ENCODE peak calls at places on chromosome 2, in four cellular contexts. X is uterus, W is IMR-90, Z is mucosa of descending colon. P is an unnamed sample. For H3K9me3, the result is how much of the 10 kb centered on the place peaks cover.

GRCh38 chr2:22355816-22356433 is 1029.1 kb upstream of the KLHL29 start:
- DNase-seq in X (peak), W (peak), Z (no peak), P (peak)

GRCh38 chr2:177399376-177399775 is 6.8 kb downstream of the AGPS start:
- DNase-seq in X (no peak), W (no peak), Z (no peak), P (no peak)

GRCh38 chr2:195622966-195623365 is 34.1 kb upstream of the SLC39A10 start:
- DNase-seq in X (no peak), W (peak), Z (no peak), P (peak)

GRCh38 chr2:8656160-8656641 is 25.7 kb upstream of the ID2 start:
- DNase-seq in X (no peak), W (peak), Z (no peak), P (no peak)

GRCh38 chr2:190343500-190344274 is at the start of gene INPP1:
- DNase-seq in X (peak), W (peak), Z (peak), P (peak)

GRCh38 chr2:74835831-74836674 is 2.1 kb downstream of the HK2 start:
- DNase-seq in X (no peak), W (peak), Z (no peak), P (no peak)

GRCh38 chr2:44546469-44547127 is 184.9 kb downstream of the CAMKMT start:
- DNase-seq in X (no peak), W (no peak), Z (no peak), P (no peak)

GRCh38 chr2:10620481-10620880 is 69.3 kb downstream of the NOL10 start:
- DNase-seq in X (no peak), W (peak), Z (no peak), P (no peak)

GRCh38 chr2:157875720-157876065 is 437 bp downstream of the ACVR1 start:
- DNase-seq in X (peak), W (no peak), Z (no peak), P (peak)

GRCh38 chr2:201114846-201115245 is 1.1 kb upstream of the CFLAR start:
- DNase-seq in X (no peak), W (no peak), Z (no peak), P (no peak)

GRCh38 chr2:157173740-157174184 is 83.7 kb upstream of the GALNT5 start:
- DNase-seq in X (no peak), W (peak), Z (no peak), P (no peak)

GRCh38 chr2:240576036-240576435 is 7.8 kb downstream of the RNPEPL1 start:
- DNase-seq in X (no peak), W (no peak), Z (no peak), P (no peak)

DNA sequence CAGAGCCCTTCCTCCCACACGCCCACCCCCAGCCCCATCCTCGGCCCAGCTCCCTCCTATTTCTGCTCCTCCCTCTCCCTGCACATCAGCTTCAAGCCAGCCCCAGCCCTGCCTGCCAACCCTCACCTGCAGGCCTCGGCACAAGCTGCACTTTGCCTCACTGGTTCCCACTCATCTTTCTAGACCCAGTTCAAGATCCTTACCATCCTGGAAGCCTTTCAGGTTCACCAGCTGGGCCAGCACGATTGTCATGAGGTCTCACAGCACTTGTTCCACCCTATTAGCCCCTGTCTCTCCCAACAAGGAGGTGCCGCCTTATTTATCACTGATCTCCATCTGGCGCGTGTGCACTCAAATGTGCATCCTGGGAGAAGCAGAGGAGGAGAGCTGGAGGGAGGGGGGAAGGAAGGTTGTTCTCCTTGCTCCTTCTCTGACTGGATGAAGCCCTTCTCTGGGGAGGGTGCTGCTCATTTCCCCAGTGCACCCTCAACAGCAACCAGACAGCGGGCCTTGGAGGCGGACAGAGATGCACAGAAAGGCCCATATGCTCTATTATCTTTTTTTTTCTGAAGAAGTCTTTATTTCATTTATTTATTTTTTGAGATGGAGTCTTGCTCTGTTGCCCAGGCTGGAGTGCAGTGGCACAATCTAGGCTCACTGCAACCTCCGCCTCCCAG is 15.5 kb upstream of the BIN1 start:
- DNase-seq in X (no peak), W (no peak), Z (no peak), P (no peak)
- H3K9me3 ChIP-seq in X (under half), W (under half), Z (under half), P (under half)

GRCh38 chr2:219041252-219041651 is at the start of gene CFAP65:
- DNase-seq in X (no peak), W (peak), Z (no peak), P (no peak)
- H3K4me3 ChIP-seq in X (no peak), W (peak), Z (no peak), P (no peak)

GRCh38 chr2:185738679-185739472 is at the start of gene FSIP2:
- DNase-seq in X (peak), W (peak), Z (peak), P (no peak)
- TF ChIP-seq CTCF in X (peak), W (peak), Z (peak), P (no peak)

GRCh38 chr2:144253743-144254142 is 266.2 kb downstream of the ZEB2 start:
- DNase-seq in X (no peak), W (no peak), Z (peak), P (no peak)

GRCh38 chr2:144258154-144258553 is 261.8 kb downstream of the ZEB2 start:
- DNase-seq in X (no peak), W (no peak), Z (no peak), P (no peak)

GRCh38 chr2:144259332-144259731 is 260.6 kb downstream of the ZEB2 start:
- DNase-seq in X (no peak), W (no peak), Z (no peak), P (no peak)

GRCh38 chr2:144254342-144255235 is 265.3 kb downstream of the ZEB2 start:
- DNase-seq in X (no peak), W (no peak), Z (no peak), P (no peak)

DNA sequence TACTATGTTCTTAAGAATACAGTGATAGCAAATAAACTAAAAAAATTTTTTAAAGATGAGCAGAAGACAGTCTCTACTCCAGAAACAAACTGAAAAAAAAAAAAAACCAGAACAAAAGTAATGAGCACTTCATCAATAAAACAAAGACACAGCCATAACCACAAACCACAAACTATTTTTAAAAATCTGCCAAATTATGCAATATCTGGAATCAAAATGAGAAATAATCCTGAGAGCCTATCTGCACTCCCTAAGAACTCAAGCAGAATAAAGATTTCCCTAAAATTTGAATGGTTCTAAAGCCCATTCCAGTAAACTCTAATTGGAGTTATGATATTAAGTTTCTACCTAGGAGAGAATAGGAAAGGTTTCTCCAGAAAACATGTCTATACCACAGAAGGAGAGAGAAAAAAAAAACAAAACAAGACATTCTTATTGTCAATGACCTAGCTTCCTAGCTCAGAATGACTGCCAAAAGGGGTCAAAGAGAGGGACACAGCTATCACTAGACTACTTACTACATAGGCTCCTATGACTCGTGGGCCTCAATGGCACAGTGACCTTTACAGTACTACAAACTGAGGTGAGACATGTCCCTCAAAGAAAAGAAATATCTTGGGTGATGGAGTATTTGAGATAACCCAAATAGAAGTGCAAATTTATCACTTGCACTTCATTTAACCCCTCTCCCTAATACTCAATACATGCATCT is 262.8 kb downstream of the ZEB2 start:
- DNase-seq in X (no peak), W (peak), Z (no peak), P (no peak)
- H3K9me3 ChIP-seq in X (under half), W (under half), Z (under half), P (under half)

DNA sequence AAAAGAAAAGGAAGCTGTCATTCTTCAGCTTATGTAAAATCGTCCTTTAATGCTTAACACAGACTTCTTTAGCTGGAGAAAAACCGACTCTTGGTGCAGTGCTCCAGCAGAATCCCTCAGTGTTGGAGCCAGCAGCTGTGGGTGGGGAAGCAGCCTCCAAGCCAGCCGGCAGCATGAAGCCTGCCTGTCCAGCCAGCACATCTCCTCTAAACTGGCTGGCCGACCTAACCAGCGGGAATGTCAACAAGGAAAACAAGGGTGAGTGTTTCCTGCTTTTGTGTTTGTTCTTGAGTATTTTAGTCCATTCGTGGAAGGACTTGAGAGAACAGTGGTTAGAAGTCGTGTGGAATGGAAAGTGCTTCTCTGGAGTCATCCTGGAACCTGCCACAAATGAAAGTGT is 38.9 kb downstream of the KDM3A start:
- DNase-seq in X (no peak), W (no peak), Z (peak), P (no peak)
- H3K4me3 ChIP-seq in X (no peak), W (no peak), Z (no peak), P (no peak)

DNA sequence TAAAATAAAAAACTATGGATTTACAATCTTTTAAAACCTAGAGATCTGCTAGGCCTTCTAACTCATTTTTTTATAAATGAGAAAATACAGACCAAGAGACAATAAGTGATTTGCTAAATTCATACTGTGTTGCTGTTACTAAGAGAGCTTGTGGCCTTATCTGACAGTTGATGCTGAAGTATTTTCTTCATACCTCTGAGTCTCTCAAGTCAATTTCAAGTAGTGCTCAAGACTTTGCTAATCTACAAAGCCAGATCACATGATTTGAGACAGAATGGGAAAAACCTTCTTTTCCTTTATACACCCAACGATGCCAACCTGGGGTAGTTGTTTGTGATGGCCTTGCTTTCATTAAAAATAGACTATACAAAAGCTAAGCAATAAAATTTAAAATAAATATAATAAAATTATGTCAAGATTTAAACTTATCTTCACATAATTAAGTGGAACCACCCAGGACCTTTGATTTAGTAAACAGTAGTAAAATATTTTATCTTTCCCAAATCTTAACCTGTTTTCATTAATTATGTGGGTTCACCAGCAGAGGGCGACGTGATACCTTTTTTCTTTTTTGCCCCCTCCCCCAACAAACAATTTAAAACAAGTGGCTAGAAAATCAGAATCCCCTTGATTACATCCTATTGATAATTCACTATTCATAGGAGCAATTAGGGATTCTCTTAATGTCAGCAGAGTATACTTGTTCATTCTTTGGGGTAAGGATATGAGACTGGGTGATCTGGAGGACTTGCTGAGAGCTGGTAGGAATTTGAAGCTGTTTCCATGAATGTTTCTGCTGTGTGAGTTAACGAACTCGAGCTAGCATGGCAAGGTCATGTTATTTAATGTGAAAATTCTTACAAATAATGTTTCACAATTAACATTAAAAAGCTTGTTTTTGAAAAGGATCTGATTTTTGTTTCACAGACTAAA is 49.6 kb upstream of the SLC5A7 start:
- DNase-seq in X (no peak), W (no peak), Z (no peak), P (peak)
- TF ChIP-seq CTCF in X (no peak), W (peak), Z (no peak), P (peak)

DNA sequence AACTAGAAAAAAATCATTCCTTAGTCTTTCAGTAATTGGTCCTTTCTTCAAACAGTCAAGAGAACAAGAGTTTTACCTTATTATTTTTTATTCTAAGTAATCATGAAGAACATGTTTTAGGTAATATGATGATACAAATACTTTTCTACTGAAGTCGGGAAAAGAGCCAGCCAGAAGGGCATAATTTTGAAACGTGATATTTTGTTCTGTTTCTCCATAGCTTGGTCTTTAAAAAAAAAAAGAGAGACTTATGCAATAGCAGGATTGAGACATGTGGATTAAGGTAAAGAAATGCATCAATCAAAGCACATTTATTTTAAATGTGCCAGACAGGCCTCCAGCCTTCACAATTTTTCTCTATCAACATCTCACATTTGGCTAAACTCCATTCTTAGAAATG is 1016.8 kb downstream of the CNTNAP5 start:
- DNase-seq in X (no peak), W (no peak), Z (no peak), P (no peak)
- H3K9me3 ChIP-seq in X (under half), W (under half), Z (under half), P (under half)

P was measured in Caco-2.